ENCODE peak calls at places on chromosome 2, in ten cellular contexts. X, V, F, O, U, J, C, H, S and E are unnamed samples.

GRCh38 chr2:238466242-238466598 is 39.5 kb downstream of the ASB1 start:
- DNase-seq in X (no peak), V (no peak), F (no peak), O (no peak), U (no peak), J (no peak), C (no peak), H (no peak), S (no peak), E (no peak)

GRCh38 chr2:132374551-132374950 is 42.1 kb upstream of the GPR39 start:
- DNase-seq in X (no peak), V (no peak), F (no peak), O (no peak), U (no peak), J (no peak), C (peak), H (no peak), S (no peak), E (no peak)

GRCh38 chr2:112706170-112706664 is 14.6 kb upstream of the NT5DC4 start:
- DNase-seq in X (no peak), V (no peak), F (no peak), O (no peak), U (no peak), J (peak), C (no peak), H (no peak), S (peak), E (no peak)

GRCh38 chr2:140353541-140353940 is 1573.4 kb upstream of the NXPH2 start:
- DNase-seq in X (no peak), V (no peak), F (no peak), O (no peak), U (no peak), J (no peak), C (peak), H (no peak), S (no peak), E (no peak)

GRCh38 chr2:38622210-38622609 is 19.5 kb upstream of the HNRNPLL start:
- DNase-seq in X (no peak), V (no peak), F (no peak), O (no peak), U (no peak), J (no peak), C (no peak), H (no peak), S (no peak), E (no peak)

GRCh38 chr2:106030287-106031268 is 163.5 kb downstream of the UXS1 start:
- DNase-seq in X (no peak), V (peak), F (no peak), O (no peak), U (no peak), J (no peak), C (peak), H (no peak), S (no peak), E (peak)

GRCh38 chr2:156333274-156333950 is 891 bp upstream of the NR4A2 start:
- DNase-seq in X (no peak), V (no peak), F (no peak), O (no peak), U (no peak), J (no peak), C (no peak), H (no peak), S (no peak), E (no peak)

GRCh38 chr2:132253496-132254305 is 91.9 kb upstream of the ANKRD30BL start:
- DNase-seq in X (no peak), V (no peak), F (no peak), O (no peak), U (no peak), J (no peak), C (no peak), H (no peak), S (no peak), E (no peak)

GRCh38 chr2:168456526-168457176 is 579 bp downstream of the CERS6 start:
- DNase-seq in X (peak), V (peak), F (peak), O (peak), U (no peak), J (peak), C (peak), H (peak), S (no peak), E (no peak)

GRCh38 chr2:12649602-12650400 is 66.9 kb upstream of the TRIB2 start:
- DNase-seq in X (no peak), V (peak), F (no peak), O (no peak), U (no peak), J (no peak), C (no peak), H (no peak), S (no peak), E (no peak)

GRCh38 chr2:88127888-88128653 is at the start of gene FABP1:
- DNase-seq in X (no peak), V (no peak), F (no peak), O (no peak), U (no peak), J (no peak), C (no peak), H (no peak), S (no peak), E (no peak)

GRCh38 chr2:205699554-205700289 is 17.4 kb downstream of the NRP2 start:
- DNase-seq in X (no peak), V (no peak), F (no peak), O (no peak), U (no peak), J (no peak), C (no peak), H (no peak), S (no peak), E (no peak)

GRCh38 chr2:241842620-241843211 is 16.0 kb downstream of the PDCD1 start:
- DNase-seq in X (no peak), V (no peak), F (peak), O (no peak), U (no peak), J (peak), C (no peak), H (peak), S (no peak), E (no peak)

GRCh38 chr2:214135966-214136365 is 274.9 kb upstream of the VWC2L start:
- DNase-seq in X (no peak), V (no peak), F (no peak), O (no peak), U (no peak), J (no peak), C (no peak), H (no peak), S (no peak), E (no peak)

GRCh38 chr2:20590704-20591515 is 60.0 kb downstream of the HS1BP3 start:
- DNase-seq in X (no peak), V (peak), F (no peak), O (no peak), U (no peak), J (no peak), C (no peak), H (no peak), S (no peak), E (no peak)

GRCh38 chr2:196284033-196284844 is 112.9 kb upstream of the STK17B start:
- DNase-seq in X (no peak), V (no peak), F (no peak), O (no peak), U (no peak), J (no peak), C (peak), H (no peak), S (no peak), E (no peak)

GRCh38 chr2:222568866-222569265 is 87.0 kb downstream of the FARSB start:
- DNase-seq in X (no peak), V (no peak), F (no peak), O (no peak), U (no peak), J (no peak), C (peak), H (no peak), S (no peak), E (peak)